ENCODE peak calls at places on chromosomes 4 and X, in nine cellular contexts. One of them, this sample, is unnamed. For H3K9me3 and H3K36me3, the result is how much of the 10 kb centered on the place peaks cover.

GRCh38 chr4:94641702-94642560 is 115.8 kb upstream of the BMPR1B start:
- DNase-seq in ovary: no peak
- DNase-seq in A673: no peak
- DNase-seq in uterus: no peak
- DNase-seq in breast epithelium: no peak
- DNase-seq in fibroblast of lung: peak
- DNase-seq in psoas muscle: no peak
- DNase-seq in naive thymus-derived CD4-positive, alpha-beta T cell: no peak
- DNase-seq in cardiac muscle cell: no peak
- DNase-seq in this sample: no peak

GRCh38 chr4:64718091-64718490 is 308.8 kb upstream of the TECRL start:
- DNase-seq in psoas muscle: no peak
- DNase-seq in cardiac muscle cell: no peak
- DNase-seq in breast epithelium: no peak
- DNase-seq in uterus: no peak
- DNase-seq in ovary: no peak
- DNase-seq in naive thymus-derived CD4-positive, alpha-beta T cell: no peak
- DNase-seq in fibroblast of lung: peak
- DNase-seq in A673: peak
- DNase-seq in this sample: no peak

GRCh38 chrX:97756879-97757278 is 873.2 kb downstream of the RPA4 start:
- DNase-seq in psoas muscle: no peak
- DNase-seq in uterus: no peak
- DNase-seq in breast epithelium: no peak
- DNase-seq in A673: no peak
- DNase-seq in cardiac muscle cell: no peak
- DNase-seq in ovary: no peak
- DNase-seq in fibroblast of lung: no peak
- DNase-seq in naive thymus-derived CD4-positive, alpha-beta T cell: no peak
- DNase-seq in this sample: no peak

GRCh38 chrX:154374361-154375155 is at the start of gene FLNA:
- DNase-seq in breast epithelium: no peak
- DNase-seq in fibroblast of lung: peak
- DNase-seq in uterus: peak
- DNase-seq in psoas muscle: peak
- DNase-seq in A673: no peak
- DNase-seq in naive thymus-derived CD4-positive, alpha-beta T cell: no peak
- DNase-seq in ovary: peak
- DNase-seq in cardiac muscle cell: peak
- DNase-seq in this sample: no peak

GRCh38 chrX:71814123-71814912 is 51.2 kb downstream of the CXorf49B start:
- DNase-seq in ovary: no peak
- DNase-seq in psoas muscle: no peak
- DNase-seq in breast epithelium: no peak
- DNase-seq in uterus: no peak
- DNase-seq in fibroblast of lung: no peak
- DNase-seq in A673: no peak
- DNase-seq in cardiac muscle cell: no peak
- DNase-seq in naive thymus-derived CD4-positive, alpha-beta T cell: no peak
- DNase-seq in this sample: no peak

GRCh38 chr4:20318899-20319291 is 67.2 kb downstream of the SLIT2 start:
- DNase-seq in fibroblast of lung: no peak
- DNase-seq in A673: peak
- DNase-seq in uterus: no peak
- DNase-seq in naive thymus-derived CD4-positive, alpha-beta T cell: no peak
- DNase-seq in psoas muscle: no peak
- DNase-seq in breast epithelium: no peak
- DNase-seq in cardiac muscle cell: no peak
- DNase-seq in ovary: no peak
- DNase-seq in this sample: no peak

GRCh38 chrX:106901341-106901740 is 1.8 kb downstream of the RIPPLY1 start:
- DNase-seq in ovary: no peak
- DNase-seq in cardiac muscle cell: no peak
- DNase-seq in uterus: no peak
- DNase-seq in psoas muscle: no peak
- DNase-seq in fibroblast of lung: no peak
- DNase-seq in naive thymus-derived CD4-positive, alpha-beta T cell: no peak
- DNase-seq in A673: no peak
- DNase-seq in breast epithelium: no peak
- DNase-seq in this sample: no peak

GRCh38 chr4:137635108-137635507 is 102.8 kb upstream of the PCDH18 start:
- DNase-seq in psoas muscle: no peak
- DNase-seq in uterus: no peak
- DNase-seq in breast epithelium: no peak
- DNase-seq in A673: peak
- DNase-seq in fibroblast of lung: no peak
- DNase-seq in cardiac muscle cell: no peak
- DNase-seq in naive thymus-derived CD4-positive, alpha-beta T cell: no peak
- DNase-seq in ovary: no peak
- DNase-seq in this sample: no peak

GRCh38 chr4:7156273-7157139 is 35.8 kb upstream of the SORCS2 start:
- DNase-seq in fibroblast of lung: peak
- DNase-seq in naive thymus-derived CD4-positive, alpha-beta T cell: no peak
- DNase-seq in A673: no peak
- DNase-seq in cardiac muscle cell: peak
- DNase-seq in uterus: peak
- DNase-seq in psoas muscle: peak
- DNase-seq in breast epithelium: peak
- DNase-seq in ovary: peak
- DNase-seq in this sample: peak

GRCh38 chr4:23392860-23393458 is 496.9 kb downstream of the PPARGC1A start:
- DNase-seq in cardiac muscle cell: no peak
- DNase-seq in breast epithelium: no peak
- DNase-seq in A673: no peak
- DNase-seq in fibroblast of lung: no peak
- DNase-seq in ovary: no peak
- DNase-seq in naive thymus-derived CD4-positive, alpha-beta T cell: no peak
- DNase-seq in uterus: no peak
- DNase-seq in psoas muscle: peak
- DNase-seq in this sample: no peak

GRCh38 chrX:427812-428725 is 41.4 kb upstream of the PPP2R3B start:
- DNase-seq in psoas muscle: no peak
- DNase-seq in A673: peak
- DNase-seq in naive thymus-derived CD4-positive, alpha-beta T cell: no peak
- DNase-seq in uterus: no peak
- DNase-seq in fibroblast of lung: no peak
- DNase-seq in ovary: no peak
- DNase-seq in breast epithelium: no peak
- DNase-seq in cardiac muscle cell: peak
- DNase-seq in this sample: no peak

GRCh38 chr4:128288689-128289106 is 1.1 kb upstream of the PGRMC2 start:
- DNase-seq in ovary: no peak
- DNase-seq in A673: peak
- DNase-seq in uterus: no peak
- DNase-seq in cardiac muscle cell: no peak
- DNase-seq in psoas muscle: no peak
- DNase-seq in fibroblast of lung: peak
- DNase-seq in naive thymus-derived CD4-positive, alpha-beta T cell: peak
- DNase-seq in breast epithelium: no peak
- DNase-seq in this sample: no peak

GRCh38 chr4:6722891-6723290 is 6.9 kb downstream of the BLOC1S4 start:
- DNase-seq in uterus: no peak
- DNase-seq in ovary: no peak
- DNase-seq in cardiac muscle cell: no peak
- DNase-seq in A673: no peak
- DNase-seq in fibroblast of lung: no peak
- DNase-seq in breast epithelium: no peak
- DNase-seq in psoas muscle: no peak
- DNase-seq in naive thymus-derived CD4-positive, alpha-beta T cell: no peak
- DNase-seq in this sample: no peak

GRCh38 chrX:115232933-115233496 is 881 bp downstream of the LRCH2 start:
- DNase-seq in uterus: no peak
- DNase-seq in cardiac muscle cell: no peak
- DNase-seq in ovary: no peak
- DNase-seq in naive thymus-derived CD4-positive, alpha-beta T cell: no peak
- DNase-seq in breast epithelium: no peak
- DNase-seq in A673: no peak
- DNase-seq in psoas muscle: no peak
- DNase-seq in fibroblast of lung: no peak
- DNase-seq in this sample: no peak

GRCh38 chr4:11748169-11748872 is 319.6 kb upstream of the HS3ST1 start:
- DNase-seq in cardiac muscle cell: no peak
- DNase-seq in fibroblast of lung: peak
- DNase-seq in breast epithelium: no peak
- DNase-seq in psoas muscle: no peak
- DNase-seq in ovary: no peak
- DNase-seq in uterus: peak
- DNase-seq in naive thymus-derived CD4-positive, alpha-beta T cell: no peak
- DNase-seq in A673: no peak
- DNase-seq in this sample: no peak

GRCh38 chr4:66097271-66097670 is 427.0 kb upstream of the EPHA5 start:
- DNase-seq in uterus: no peak
- DNase-seq in ovary: no peak
- DNase-seq in fibroblast of lung: no peak
- DNase-seq in breast epithelium: no peak
- DNase-seq in psoas muscle: no peak
- DNase-seq in cardiac muscle cell: no peak
- DNase-seq in naive thymus-derived CD4-positive, alpha-beta T cell: no peak
- DNase-seq in A673: no peak
- DNase-seq in this sample: no peak

GRCh38 chr4:168386002-168386401 is 67.5 kb upstream of the DDX60 start:
- DNase-seq in A673: no peak
- DNase-seq in uterus: no peak
- DNase-seq in psoas muscle: no peak
- DNase-seq in ovary: no peak
- DNase-seq in cardiac muscle cell: no peak
- DNase-seq in naive thymus-derived CD4-positive, alpha-beta T cell: no peak
- DNase-seq in breast epithelium: no peak
- DNase-seq in fibroblast of lung: peak
- DNase-seq in this sample: no peak

GRCh38 chrX:101478366-101478765 is 6.9 kb upstream of the ARMCX4 start:
- DNase-seq in fibroblast of lung: peak
- DNase-seq in A673: no peak
- DNase-seq in naive thymus-derived CD4-positive, alpha-beta T cell: no peak
- DNase-seq in ovary: no peak
- DNase-seq in psoas muscle: no peak
- DNase-seq in breast epithelium: no peak
- DNase-seq in cardiac muscle cell: no peak
- DNase-seq in uterus: no peak
- DNase-seq in this sample: no peak

DNA sequence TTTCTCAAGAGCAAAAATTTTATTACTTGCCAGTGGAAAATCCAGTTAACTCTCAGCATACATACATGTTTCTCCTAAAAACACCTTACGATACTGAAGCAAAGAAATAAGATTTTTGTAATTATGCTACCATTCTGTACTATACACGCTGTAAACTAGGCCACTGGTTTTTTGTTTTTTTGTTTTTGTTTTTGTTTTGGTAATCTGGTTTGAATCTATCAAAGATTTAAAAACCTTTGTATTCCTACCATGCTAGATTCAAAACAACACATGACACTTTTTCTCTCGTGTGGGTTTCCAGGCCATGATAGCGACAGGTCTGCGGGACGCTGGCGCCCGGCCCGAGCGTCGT is 778 bp downstream of the TMEM192 start:
- DNase-seq in fibroblast of lung: no peak
- DNase-seq in A673: no peak
- DNase-seq in breast epithelium: no peak
- DNase-seq in uterus: no peak
- DNase-seq in psoas muscle: no peak
- DNase-seq in cardiac muscle cell: no peak
- DNase-seq in ovary: no peak
- DNase-seq in naive thymus-derived CD4-positive, alpha-beta T cell: no peak
- DNase-seq in this sample: no peak
- H3K27ac ChIP-seq in fibroblast of lung: peak
- H3K27ac ChIP-seq in A673: peak
- H3K27ac ChIP-seq in breast epithelium: peak
- H3K27ac ChIP-seq in uterus: peak
- H3K27ac ChIP-seq in psoas muscle: peak
- H3K27ac ChIP-seq in cardiac muscle cell: peak
- H3K27ac ChIP-seq in ovary: peak
- H3K27ac ChIP-seq in naive thymus-derived CD4-positive, alpha-beta T cell: peak
- H3K27ac ChIP-seq in this sample: peak

GRCh38 chrX:73647212-73647611 is 84.2 kb downstream of the CHIC1 start:
- DNase-seq in psoas muscle: no peak
- DNase-seq in A673: no peak
- DNase-seq in uterus: no peak
- DNase-seq in naive thymus-derived CD4-positive, alpha-beta T cell: no peak
- DNase-seq in fibroblast of lung: no peak
- DNase-seq in ovary: no peak
- DNase-seq in breast epithelium: no peak
- DNase-seq in cardiac muscle cell: no peak
- DNase-seq in this sample: no peak

GRCh38 chrX:73647632-73648322 is 84.8 kb downstream of the CHIC1 start:
- DNase-seq in breast epithelium: no peak
- DNase-seq in psoas muscle: no peak
- DNase-seq in naive thymus-derived CD4-positive, alpha-beta T cell: no peak
- DNase-seq in cardiac muscle cell: no peak
- DNase-seq in A673: no peak
- DNase-seq in uterus: no peak
- DNase-seq in ovary: no peak
- DNase-seq in fibroblast of lung: no peak
- DNase-seq in this sample: no peak
- H3K9me3 ChIP-seq in breast epithelium: under half
- H3K9me3 ChIP-seq in psoas muscle: under half
- H3K9me3 ChIP-seq in naive thymus-derived CD4-positive, alpha-beta T cell: under half
- H3K9me3 ChIP-seq in cardiac muscle cell: under half
- H3K9me3 ChIP-seq in A673: under half
- H3K9me3 ChIP-seq in uterus: under half
- H3K9me3 ChIP-seq in ovary: under half
- H3K9me3 ChIP-seq in fibroblast of lung: under half
- H3K9me3 ChIP-seq in this sample: under half

DNA sequence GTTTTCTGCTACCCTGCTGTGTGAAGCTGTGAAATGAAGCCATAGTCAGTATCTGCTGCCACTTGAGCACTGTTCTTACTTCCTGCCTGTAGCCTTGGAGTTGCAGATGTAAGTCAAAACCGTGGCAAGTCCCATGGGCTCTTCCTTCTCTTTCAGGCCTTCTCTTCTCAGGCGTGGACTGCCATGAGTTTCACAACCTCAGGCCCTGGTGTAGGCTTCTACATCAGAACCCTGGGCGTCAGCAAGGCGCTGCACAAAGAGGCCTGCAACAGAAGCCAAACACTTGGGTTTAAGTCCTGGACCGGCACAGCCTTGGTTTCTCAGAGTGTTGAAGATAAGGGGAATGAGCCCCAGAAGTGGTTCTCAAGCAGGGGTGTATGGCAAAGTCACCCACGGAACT is 2.5 kb downstream of the ZNF518B start:
- DNase-seq in fibroblast of lung: no peak
- DNase-seq in psoas muscle: no peak
- DNase-seq in uterus: no peak
- DNase-seq in cardiac muscle cell: no peak
- DNase-seq in breast epithelium: no peak
- DNase-seq in naive thymus-derived CD4-positive, alpha-beta T cell: no peak
- DNase-seq in ovary: no peak
- DNase-seq in A673: no peak
- DNase-seq in this sample: no peak
- H3K36me3 ChIP-seq in fibroblast of lung: under half
- H3K36me3 ChIP-seq in psoas muscle: under half
- H3K36me3 ChIP-seq in uterus: under half
- H3K36me3 ChIP-seq in cardiac muscle cell: under half
- H3K36me3 ChIP-seq in breast epithelium: under half
- H3K36me3 ChIP-seq in naive thymus-derived CD4-positive, alpha-beta T cell: under half
- H3K36me3 ChIP-seq in ovary: under half
- H3K36me3 ChIP-seq in A673: under half
- H3K36me3 ChIP-seq in this sample: under half

DNA sequence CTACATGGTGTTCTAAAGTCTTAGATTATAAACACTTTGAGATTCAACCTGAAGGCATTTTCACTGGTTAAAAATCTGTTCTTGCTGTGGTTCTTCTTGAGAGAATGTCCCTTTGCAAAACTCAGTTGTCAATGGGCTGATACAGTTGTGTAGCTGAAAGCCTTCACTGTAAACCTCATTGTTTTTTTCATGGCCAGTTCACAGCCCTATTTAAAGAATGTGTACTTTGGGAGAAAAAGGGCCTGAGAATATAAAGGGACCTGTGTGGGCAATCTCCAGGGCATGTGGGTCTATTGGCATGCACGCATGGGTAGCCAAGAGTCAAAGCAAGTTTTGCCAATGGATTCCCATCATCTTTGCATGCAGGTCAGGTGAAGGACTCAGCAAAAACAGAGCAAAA is 7.8 kb upstream of the MAP7D3 start:
- DNase-seq in ovary: no peak
- DNase-seq in A673: no peak
- DNase-seq in psoas muscle: no peak
- DNase-seq in uterus: no peak
- DNase-seq in naive thymus-derived CD4-positive, alpha-beta T cell: no peak
- DNase-seq in fibroblast of lung: no peak
- DNase-seq in breast epithelium: no peak
- DNase-seq in cardiac muscle cell: no peak
- DNase-seq in this sample: no peak
- H3K27ac ChIP-seq in ovary: peak
- H3K27ac ChIP-seq in A673: no peak
- H3K27ac ChIP-seq in psoas muscle: peak
- H3K27ac ChIP-seq in uterus: peak
- H3K27ac ChIP-seq in naive thymus-derived CD4-positive, alpha-beta T cell: no peak
- H3K27ac ChIP-seq in fibroblast of lung: peak
- H3K27ac ChIP-seq in breast epithelium: peak
- H3K27ac ChIP-seq in cardiac muscle cell: no peak
- H3K27ac ChIP-seq in this sample: peak